ENCODE peak calls at places on chromosomes 5 and 9, in nine cellular contexts. X, K, E, C, L, B, T, U and F are unnamed samples.

GRCh38 chr5:776862-777711 is 7.4 kb downstream of the ZDHHC11B start:
- DNase-seq in E (no peak), U (peak), K (peak), L (no peak), C (no peak), X (no peak), T (no peak), B (no peak), F (no peak)

GRCh38 chr5:68406344-68406743 is 190.8 kb downstream of the PIK3R1 start:
- DNase-seq in T (no peak), C (no peak), X (no peak), U (no peak), E (no peak), K (no peak), B (peak), L (no peak), F (no peak)

GRCh38 chr9:79701651-79702050 is 129.9 kb downstream of the TLE4 start:
- DNase-seq in E (no peak), X (no peak), T (peak), K (no peak), L (no peak), C (no peak), U (no peak), B (no peak), F (no peak)

GRCh38 chr5:142667808-142668207 is 18.1 kb downstream of the FGF1 start:
- DNase-seq in X (no peak), L (no peak), C (no peak), U (no peak), T (no peak), K (no peak), E (no peak), B (no peak), F (no peak)

GRCh38 chr9:128056887-128057723 is 10.0 kb downstream of the NAIF1 start:
- DNase-seq in T (no peak), U (no peak), C (peak), L (no peak), X (peak), E (no peak), K (no peak), B (no peak), F (no peak)

GRCh38 chr9:137611623-137612609 is 6.4 kb downstream of the ARRDC1 start:
- DNase-seq in E (peak), C (no peak), L (peak), X (peak), B (no peak), K (no peak), U (no peak), T (peak), F (no peak)

GRCh38 chr5:121797677-121798518 is 53.8 kb upstream of the FTMT start:
- DNase-seq in U (no peak), K (no peak), E (no peak), L (no peak), X (no peak), T (no peak), C (peak), B (no peak), F (no peak)

GRCh38 chr5:159877894-159878448 is 38.3 kb upstream of the ADRA1B start:
- DNase-seq in X (no peak), C (no peak), B (no peak), E (no peak), K (no peak), U (no peak), L (peak), T (no peak), F (no peak)

GRCh38 chr5:88734191-88734640 is 148.8 kb downstream of the MEF2C start:
- DNase-seq in K (peak), E (peak), B (peak), U (no peak), L (peak), T (peak), C (no peak), X (no peak), F (no peak)

GRCh38 chr5:27702339-27702820 is 664.0 kb upstream of the CDH9 start:
- DNase-seq in E (peak), X (no peak), K (no peak), L (peak), B (no peak), U (no peak), C (peak), T (peak), F (peak)

GRCh38 chr5:132023258-132024116 is 12.0 kb upstream of the ACSL6 start:
- DNase-seq in K (no peak), E (no peak), U (no peak), B (no peak), L (no peak), T (no peak), C (no peak), X (no peak), F (no peak)

GRCh38 chr9:127021664-127022337 is 100.6 kb downstream of the ANGPTL2 start:
- DNase-seq in K (no peak), U (peak), E (peak), L (peak), X (peak), T (peak), B (no peak), C (peak), F (peak)

GRCh38 chr9:111271481-111272080 is 58.4 kb downstream of the OR2K2 start:
- DNase-seq in E (peak), U (no peak), L (no peak), K (no peak), T (peak), X (no peak), B (no peak), C (no peak), F (no peak)

GRCh38 chr9:89021154-89021803 is 30.0 kb downstream of the S1PR3 start:
- DNase-seq in E (peak), K (no peak), U (no peak), C (no peak), L (peak), B (no peak), X (no peak), T (peak), F (peak)

GRCh38 chr9:22030101-22030598 is 21.0 kb upstream of the CDKN2B start:
- DNase-seq in L (peak), C (no peak), E (peak), K (no peak), T (peak), X (no peak), U (no peak), B (peak), F (no peak)

GRCh38 chr9:121609845-121610637 is 41.4 kb upstream of the DAB2IP start:
- DNase-seq in B (no peak), L (peak), E (peak), C (no peak), U (no peak), K (no peak), T (peak), X (peak), F (peak)

GRCh38 chr9:121613009-121613766 is 38.2 kb upstream of the DAB2IP start:
- DNase-seq in E (no peak), B (no peak), L (no peak), U (no peak), T (no peak), K (no peak), X (no peak), C (no peak), F (no peak)

GRCh38 chr9:121607434-121608248 is 43.8 kb upstream of the DAB2IP start:
- DNase-seq in B (no peak), K (no peak), C (peak), U (no peak), X (no peak), L (peak), T (peak), E (no peak), F (no peak)

GRCh38 chr9:121612511-121612998 is 38.9 kb upstream of the DAB2IP start:
- DNase-seq in L (no peak), U (no peak), E (no peak), K (no peak), C (peak), T (no peak), X (no peak), B (no peak), F (no peak)

GRCh38 chr9:121610638-121610953 is 40.8 kb upstream of the DAB2IP start:
- DNase-seq in K (no peak), C (peak), B (no peak), X (no peak), L (no peak), U (no peak), E (no peak), T (no peak), F (no peak)
- TF ChIP-seq CTCF in K (no peak), C (peak), B (no peak), X (no peak), L (no peak), U (no peak), E (no peak), T (no peak), F (no peak)

GRCh38 chr9:97740848-97741821 is 44.0 kb upstream of the XPA start:
- DNase-seq in X (peak), E (peak), C (peak), K (peak), T (peak), B (peak), L (peak), U (peak), F (peak)
- TF ChIP-seq CTCF in X (no peak), E (peak), C (peak), K (no peak), T (peak), B (no peak), L (peak), U (no peak), F (peak)

GRCh38 chr9:108468364-108468763 is 387.4 kb downstream of the ACTL7B start:
- DNase-seq in X (no peak), T (peak), K (peak), C (peak), B (peak), E (peak), U (peak), L (peak), F (no peak)
- TF ChIP-seq CTCF in X (no peak), T (peak), K (peak), C (peak), B (peak), E (peak), U (peak), L (peak), F (peak)

GRCh38 chr9:98520221-98520920 is 188.4 kb downstream of the GABBR2 start:
- DNase-seq in L (peak), X (no peak), B (no peak), K (no peak), C (no peak), E (no peak), U (no peak), T (peak), F (no peak)

GRCh38 chr9:98522487-98522886 is 186.2 kb downstream of the GABBR2 start:
- DNase-seq in U (no peak), B (no peak), L (no peak), T (peak), E (no peak), X (no peak), K (no peak), C (no peak), F (no peak)

GRCh38 chr9:98521141-98521540 is 187.6 kb downstream of the GABBR2 start:
- DNase-seq in E (peak), X (no peak), T (peak), L (peak), C (no peak), B (no peak), K (no peak), U (no peak), F (no peak)

GRCh38 chr9:98519641-98520040 is 189.1 kb downstream of the GABBR2 start:
- DNase-seq in E (no peak), X (no peak), U (no peak), B (no peak), K (no peak), L (no peak), T (no peak), C (no peak), F (no peak)

GRCh38 chr9:98523231-98523901 is 185.4 kb downstream of the GABBR2 start:
- DNase-seq in U (no peak), B (no peak), X (no peak), L (peak), K (no peak), C (peak), E (peak), T (peak), F (no peak)
- TF ChIP-seq CTCF in U (no peak), B (peak), X (no peak), L (peak), K (peak), C (peak), E (peak), T (peak), F (peak)

GRCh38 chr5:178113141-178113787 is at the start of gene N4BP3:
- DNase-seq in X (peak), T (peak), L (peak), B (peak), E (peak), C (peak), U (peak), K (peak), F (no peak)
- TF ChIP-seq CTCF in X (no peak), T (no peak), L (no peak), B (peak), E (no peak), C (peak), U (no peak), K (peak), F (no peak)

GRCh38 chr5:145903862-145904261 is 31.0 kb upstream of the GRXCR2 start:
- DNase-seq in U (no peak), B (no peak), K (no peak), X (no peak), T (peak), C (no peak), L (peak), E (no peak), F (peak)

GRCh38 chr5:145902421-145902820 is 29.6 kb upstream of the GRXCR2 start:
- DNase-seq in L (no peak), X (no peak), K (no peak), T (peak), B (no peak), U (no peak), C (no peak), E (no peak), F (no peak)

GRCh38 chr5:145906401-145906800 is 30.0 kb upstream of the SH3RF2 start:
- DNase-seq in T (no peak), K (no peak), U (no peak), E (no peak), L (no peak), C (no peak), B (no peak), X (no peak), F (peak)

GRCh38 chr5:145904743-145905142 is 31.6 kb upstream of the SH3RF2 start:
- DNase-seq in X (no peak), K (no peak), C (no peak), U (no peak), E (no peak), L (no peak), B (no peak), T (no peak), F (no peak)

GRCh38 chr5:145903113-145903512 is 30.3 kb upstream of the GRXCR2 start:
- DNase-seq in K (no peak), X (no peak), U (no peak), L (no peak), E (peak), B (no peak), T (no peak), C (no peak), F (no peak)
- TF ChIP-seq CTCF in K (peak), X (no peak), U (peak), L (peak), E (peak), B (peak), T (peak), C (no peak), F (peak)

DNA sequence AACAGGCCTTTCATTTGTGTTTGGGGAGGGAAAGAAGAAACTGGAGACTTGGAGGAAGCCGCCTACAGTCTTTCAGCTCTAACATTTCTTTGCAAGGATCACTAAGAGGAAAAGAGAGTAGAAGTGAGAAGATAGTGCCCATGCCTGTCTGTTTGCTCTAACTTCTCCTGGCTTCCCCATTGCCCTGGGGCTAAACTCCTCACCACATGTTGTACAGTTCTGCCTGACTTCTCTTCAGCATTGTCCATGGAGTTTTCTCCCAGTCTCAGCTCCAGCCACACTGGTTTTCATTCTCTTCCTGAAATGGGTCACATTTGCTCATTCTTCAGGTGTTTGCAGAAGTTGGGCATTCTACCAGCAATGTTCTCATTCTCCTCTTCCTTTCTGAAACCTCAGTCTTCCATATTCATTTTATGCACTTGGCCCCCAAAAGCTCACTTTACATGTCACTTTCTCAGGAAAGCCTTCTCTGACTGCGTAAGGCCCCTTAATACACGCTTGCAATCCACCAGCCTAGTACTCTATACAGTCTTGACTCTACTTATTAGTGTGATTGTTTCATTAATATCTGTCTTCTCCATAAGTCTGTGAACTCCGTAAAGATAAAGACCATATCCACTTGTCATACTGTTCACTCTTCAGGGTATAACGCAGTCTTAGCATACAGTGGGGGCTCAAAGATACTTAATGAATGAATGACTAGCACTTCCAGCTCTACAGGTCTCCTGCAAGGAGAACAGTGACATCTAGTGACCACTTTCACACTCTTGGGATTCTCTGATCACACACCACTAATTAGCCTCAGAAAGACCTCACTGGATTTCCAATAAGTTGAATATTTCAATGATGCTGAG is 40.2 kb upstream of the TRIM32 start:
- DNase-seq in U (no peak), T (peak), K (no peak), X (no peak), B (peak), C (peak), L (peak), E (peak), F (peak)
- TF ChIP-seq CTCF in U (peak), T (peak), K (peak), X (peak), B (peak), C (peak), L (peak), E (peak), F (peak)

GRCh38 chr9:130414081-130414731 is 30.6 kb upstream of the ASS1 start:
- DNase-seq in E (no peak), B (no peak), L (no peak), X (no peak), K (no peak), U (no peak), C (no peak), T (no peak), F (no peak)
- TF ChIP-seq CTCF in E (no peak), B (no peak), L (no peak), X (no peak), K (no peak), U (no peak), C (no peak), T (no peak), F (no peak)

GRCh38 chr9:135772056-135773042 is 70.4 kb downstream of the KCNT1 start:
- DNase-seq in C (peak), B (no peak), T (no peak), L (no peak), E (no peak), U (peak), K (no peak), X (no peak), F (no peak)
- TF ChIP-seq CTCF in C (no peak), B (no peak), T (no peak), L (no peak), E (no peak), U (no peak), K (no peak), X (no peak), F (no peak)